ENCODE peak calls at places on chromosomes 2 and 18, in seven cellular contexts. One of them, this sample, is unnamed.

GRCh38 chr2:109384308-109385271 is 229.2 kb downstream of the SEPTIN10 start:
- DNase-seq in hepatocyte: no peak
- DNase-seq in heart right ventricle: peak; percentile 54
- DNase-seq in PC-3: no peak
- DNase-seq in body of pancreas: no peak
- DNase-seq in breast epithelium: peak; percentile 17
- DNase-seq in tibial nerve: no peak
- DNase-seq in this sample: no peak

GRCh38 chr2:43927442-43927841 is 68.3 kb downstream of the LRPPRC start:
- DNase-seq in hepatocyte: no peak
- DNase-seq in heart right ventricle: no peak
- DNase-seq in PC-3: no peak
- DNase-seq in body of pancreas: no peak
- DNase-seq in breast epithelium: no peak
- DNase-seq in tibial nerve: no peak
- DNase-seq in this sample: no peak

GRCh38 chr2:102063360-102063947 is 71.7 kb downstream of the IL1R2 start:
- DNase-seq in hepatocyte: peak; percentile 54
- DNase-seq in heart right ventricle: peak; percentile 69
- DNase-seq in PC-3: no peak
- DNase-seq in body of pancreas: peak; percentile 75
- DNase-seq in breast epithelium: no peak
- DNase-seq in tibial nerve: no peak
- DNase-seq in this sample: no peak

GRCh38 chr2:59985923-59986322 is 567.5 kb downstream of the BCL11A start:
- DNase-seq in hepatocyte: no peak
- DNase-seq in heart right ventricle: no peak
- DNase-seq in PC-3: no peak
- DNase-seq in body of pancreas: no peak
- DNase-seq in breast epithelium: no peak
- DNase-seq in tibial nerve: no peak
- DNase-seq in this sample: no peak

GRCh38 chr2:85840091-85840490 is 48.7 kb downstream of the ST3GAL5 start:
- DNase-seq in hepatocyte: no peak
- DNase-seq in heart right ventricle: no peak
- DNase-seq in PC-3: no peak
- DNase-seq in body of pancreas: no peak
- DNase-seq in breast epithelium: no peak
- DNase-seq in tibial nerve: no peak
- DNase-seq in this sample: peak; percentile 22

GRCh38 chr2:17591846-17592245 is 51.4 kb downstream of the VSNL1 start:
- DNase-seq in hepatocyte: no peak
- DNase-seq in heart right ventricle: no peak
- DNase-seq in PC-3: no peak
- DNase-seq in body of pancreas: no peak
- DNase-seq in breast epithelium: no peak
- DNase-seq in tibial nerve: no peak
- DNase-seq in this sample: no peak

GRCh38 chr2:71224457-71224856 is 2.4 kb downstream of the PAIP2B start:
- DNase-seq in hepatocyte: no peak
- DNase-seq in heart right ventricle: no peak
- DNase-seq in PC-3: no peak
- DNase-seq in body of pancreas: peak; percentile 50
- DNase-seq in breast epithelium: no peak
- DNase-seq in tibial nerve: no peak
- DNase-seq in this sample: no peak

GRCh38 chr2:129050116-129050515 is 731.4 kb upstream of the HS6ST1 start:
- DNase-seq in hepatocyte: no peak
- DNase-seq in heart right ventricle: no peak
- DNase-seq in PC-3: no peak
- DNase-seq in body of pancreas: no peak
- DNase-seq in breast epithelium: no peak
- DNase-seq in tibial nerve: no peak
- DNase-seq in this sample: no peak

GRCh38 chr2:200968162-200968561 is 4.7 kb upstream of the ORC2 start:
- DNase-seq in hepatocyte: no peak
- DNase-seq in heart right ventricle: no peak
- DNase-seq in PC-3: peak; percentile 33
- DNase-seq in body of pancreas: no peak
- DNase-seq in breast epithelium: no peak
- DNase-seq in tibial nerve: no peak
- DNase-seq in this sample: peak; percentile 97

GRCh38 chr18:9101730-9102390 is 639 bp upstream of the NDUFV2 start:
- DNase-seq in hepatocyte: peak; percentile 64
- DNase-seq in heart right ventricle: no peak
- DNase-seq in PC-3: peak; percentile 42
- DNase-seq in body of pancreas: peak; percentile 58
- DNase-seq in breast epithelium: no peak
- DNase-seq in tibial nerve: no peak
- DNase-seq in this sample: peak; percentile 37

GRCh38 chr2:48210189-48210588 is 303.9 kb upstream of the FBXO11 start:
- DNase-seq in hepatocyte: no peak
- DNase-seq in heart right ventricle: no peak
- DNase-seq in PC-3: no peak
- DNase-seq in body of pancreas: no peak
- DNase-seq in breast epithelium: no peak
- DNase-seq in tibial nerve: no peak
- DNase-seq in this sample: no peak

DNA sequence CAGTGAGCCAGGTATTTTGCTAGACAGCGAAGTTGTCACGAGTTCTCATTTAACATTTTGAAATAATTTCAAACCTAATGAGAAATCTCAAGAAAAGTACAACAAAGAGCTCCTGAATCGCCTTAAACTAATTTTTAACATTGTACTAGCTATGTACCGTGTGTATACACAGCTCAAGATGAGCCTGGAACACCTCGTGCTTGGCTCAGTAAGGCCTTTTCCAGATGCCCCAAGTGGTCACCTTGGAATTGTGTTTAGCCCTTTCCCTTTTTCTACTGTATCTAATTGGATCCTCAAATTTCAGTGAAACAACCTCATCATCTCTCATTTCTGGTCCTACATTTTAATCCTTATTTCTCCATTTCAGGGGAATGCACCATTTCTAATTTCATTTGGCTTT is 7.2 kb downstream of the PTPN4 start:
- DNase-seq in hepatocyte: no peak
- DNase-seq in heart right ventricle: no peak
- DNase-seq in PC-3: no peak
- DNase-seq in body of pancreas: no peak
- DNase-seq in breast epithelium: no peak
- DNase-seq in tibial nerve: no peak
- DNase-seq in this sample: no peak
- H3K4me1 ChIP-seq in hepatocyte: peaks cover 3% of the 10 kb centered on the region
- H3K4me1 ChIP-seq in heart right ventricle: peaks cover 57% of the 10 kb centered on the region
- H3K4me1 ChIP-seq in PC-3: peaks cover 33% of the 10 kb centered on the region
- H3K4me1 ChIP-seq in body of pancreas: peaks cover 19% of the 10 kb centered on the region
- H3K4me1 ChIP-seq in breast epithelium: no peaks in the 10 kb centered on the region
- H3K4me1 ChIP-seq in tibial nerve: no peaks in the 10 kb centered on the region
- H3K4me1 ChIP-seq in this sample: peaks cover 2% of the 10 kb centered on the region

GRCh38 chr2:88027709-88028389 is 11.5 kb upstream of the RNU2-63P start:
- DNase-seq in hepatocyte: no peak
- DNase-seq in heart right ventricle: no peak
- DNase-seq in PC-3: no peak
- DNase-seq in body of pancreas: no peak
- DNase-seq in breast epithelium: no peak
- DNase-seq in tibial nerve: no peak
- DNase-seq in this sample: no peak
- H3K27ac ChIP-seq in hepatocyte: no peak overlapping the region
- H3K27ac ChIP-seq in heart right ventricle: no peak overlapping the region
- H3K27ac ChIP-seq in PC-3: no peak overlapping the region
- H3K27ac ChIP-seq in body of pancreas: no peak overlapping the region
- H3K27ac ChIP-seq in breast epithelium: no peak overlapping the region
- H3K27ac ChIP-seq in tibial nerve: no peak overlapping the region
- H3K27ac ChIP-seq in this sample: no peak overlapping the region

GRCh38 chr18:36155960-36156757 is 26.5 kb downstream of the ELP2 start:
- DNase-seq in hepatocyte: no peak
- DNase-seq in heart right ventricle: no peak
- DNase-seq in PC-3: no peak
- DNase-seq in body of pancreas: no peak
- DNase-seq in breast epithelium: no peak
- DNase-seq in tibial nerve: no peak
- DNase-seq in this sample: peak; percentile 84

GRCh38 chr18:36152781-36153180 is 23.1 kb downstream of the ELP2 start:
- DNase-seq in hepatocyte: no peak
- DNase-seq in heart right ventricle: no peak
- DNase-seq in PC-3: no peak
- DNase-seq in body of pancreas: no peak
- DNase-seq in breast epithelium: no peak
- DNase-seq in tibial nerve: no peak
- DNase-seq in this sample: no peak

GRCh38 chr18:36153203-36153602 is 23.5 kb downstream of the ELP2 start:
- DNase-seq in hepatocyte: peak; percentile 50
- DNase-seq in heart right ventricle: no peak
- DNase-seq in PC-3: no peak
- DNase-seq in body of pancreas: peak; percentile 8
- DNase-seq in breast epithelium: no peak
- DNase-seq in tibial nerve: no peak
- DNase-seq in this sample: no peak

GRCh38 chr18:36157441-36157840 is 27.7 kb downstream of the ELP2 start:
- DNase-seq in hepatocyte: no peak
- DNase-seq in heart right ventricle: no peak
- DNase-seq in PC-3: no peak
- DNase-seq in body of pancreas: no peak
- DNase-seq in breast epithelium: no peak
- DNase-seq in tibial nerve: no peak
- DNase-seq in this sample: no peak

DNA sequence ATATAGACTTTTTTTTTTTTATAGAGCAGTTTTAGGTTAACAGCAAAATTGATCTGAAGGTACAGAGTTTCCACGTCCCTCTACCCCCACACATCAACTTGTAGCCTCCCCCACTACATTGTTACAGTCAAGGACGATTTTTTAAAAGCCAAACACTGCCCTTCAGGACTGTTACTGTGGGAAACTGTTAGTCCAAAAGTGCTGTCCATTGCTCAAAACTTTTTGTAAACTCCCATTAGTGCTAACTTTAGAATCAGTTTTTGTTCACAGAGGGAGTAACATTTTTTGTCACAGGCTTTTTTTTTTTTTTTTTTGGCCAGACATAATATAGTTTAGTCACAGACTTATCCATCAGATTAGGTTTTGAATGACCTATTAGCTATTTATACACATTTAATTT is 24.1 kb downstream of the ELP2 start:
- DNase-seq in hepatocyte: no peak
- DNase-seq in heart right ventricle: no peak
- DNase-seq in PC-3: no peak
- DNase-seq in body of pancreas: no peak
- DNase-seq in breast epithelium: no peak
- DNase-seq in tibial nerve: no peak
- DNase-seq in this sample: no peak
- H3K36me3 ChIP-seq in hepatocyte: no peaks in the 10 kb centered on the region
- H3K36me3 ChIP-seq in heart right ventricle: peaks cover 96% of the 10 kb centered on the region
- H3K36me3 ChIP-seq in PC-3: peaks cover 6% of the 10 kb centered on the region
- H3K36me3 ChIP-seq in body of pancreas: no peaks in the 10 kb centered on the region
- H3K36me3 ChIP-seq in breast epithelium: peaks cover 17% of the 10 kb centered on the region
- H3K36me3 ChIP-seq in tibial nerve: peaks cover 1% of the 10 kb centered on the region
- H3K36me3 ChIP-seq in this sample: peaks cover 4% of the 10 kb centered on the region

GRCh38 chr2:44940053-44940494 is 1.4 kb upstream of the SIX3 start:
- DNase-seq in hepatocyte: no peak
- DNase-seq in heart right ventricle: no peak
- DNase-seq in PC-3: no peak
- DNase-seq in body of pancreas: no peak
- DNase-seq in breast epithelium: peak; percentile 14
- DNase-seq in tibial nerve: no peak
- DNase-seq in this sample: no peak

GRCh38 chr2:44942304-44943030 is 965 bp downstream of the SIX3 start:
- DNase-seq in hepatocyte: no peak
- DNase-seq in heart right ventricle: no peak
- DNase-seq in PC-3: no peak
- DNase-seq in body of pancreas: no peak
- DNase-seq in breast epithelium: no peak
- DNase-seq in tibial nerve: no peak
- DNase-seq in this sample: no peak

GRCh38 chr2:44943031-44943692 is 1.7 kb downstream of the SIX3 start:
- DNase-seq in hepatocyte: no peak
- DNase-seq in heart right ventricle: no peak
- DNase-seq in PC-3: no peak
- DNase-seq in body of pancreas: no peak
- DNase-seq in breast epithelium: no peak
- DNase-seq in tibial nerve: no peak
- DNase-seq in this sample: no peak

GRCh38 chr2:44940612-44941464 is 664 bp upstream of the SIX3 start:
- DNase-seq in hepatocyte: no peak
- DNase-seq in heart right ventricle: no peak
- DNase-seq in PC-3: no peak
- DNase-seq in body of pancreas: no peak
- DNase-seq in breast epithelium: no peak
- DNase-seq in tibial nerve: no peak
- DNase-seq in this sample: no peak

GRCh38 chr2:44941551-44942234 is at the start of gene SIX3:
- DNase-seq in hepatocyte: no peak
- DNase-seq in heart right ventricle: no peak
- DNase-seq in PC-3: peak; percentile 74
- DNase-seq in body of pancreas: no peak
- DNase-seq in breast epithelium: no peak
- DNase-seq in tibial nerve: no peak
- DNase-seq in this sample: peak; percentile 18
- H3K4me1 ChIP-seq in hepatocyte: peaks cover 15% of the 10 kb centered on the region
- H3K4me1 ChIP-seq in heart right ventricle: peaks cover 51% of the 10 kb centered on the region
- H3K4me1 ChIP-seq in PC-3: peaks cover 3% of the 10 kb centered on the region
- H3K4me1 ChIP-seq in body of pancreas: peaks cover 49% of the 10 kb centered on the region
- H3K4me1 ChIP-seq in breast epithelium: peaks cover 4% of the 10 kb centered on the region
- H3K4me1 ChIP-seq in tibial nerve: no peaks in the 10 kb centered on the region
- H3K4me1 ChIP-seq in this sample: no peaks in the 10 kb centered on the region

DNA sequence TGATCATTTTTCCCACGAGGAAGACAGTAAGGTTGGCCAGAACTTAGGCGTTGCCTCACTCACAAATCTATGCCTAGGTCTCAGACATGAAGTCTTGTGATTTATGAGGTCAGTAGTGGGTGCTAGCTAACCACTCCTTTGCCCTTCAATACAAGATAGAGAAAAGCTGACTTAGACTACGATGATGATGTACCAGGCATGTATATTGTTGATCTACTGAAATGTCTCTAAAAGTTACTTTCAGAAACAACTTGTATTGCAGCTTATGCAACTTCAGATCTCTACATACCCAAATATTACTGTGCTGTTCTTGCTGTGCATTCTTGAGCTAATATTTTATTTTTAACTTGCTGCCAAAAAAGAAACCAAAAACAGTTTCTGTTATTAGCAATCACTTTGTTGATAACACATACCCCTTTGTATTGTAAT is 30.6 kb downstream of the MAPRE2 start:
- DNase-seq in hepatocyte: no peak
- DNase-seq in heart right ventricle: no peak
- DNase-seq in PC-3: no peak
- DNase-seq in body of pancreas: no peak
- DNase-seq in breast epithelium: no peak
- DNase-seq in tibial nerve: no peak
- DNase-seq in this sample: no peak
- H3K27ac ChIP-seq in hepatocyte: no peak overlapping the region
- H3K27ac ChIP-seq in heart right ventricle: peak overlapping the region; percentile 51
- H3K27ac ChIP-seq in PC-3: no peak overlapping the region
- H3K27ac ChIP-seq in body of pancreas: no peak overlapping the region
- H3K27ac ChIP-seq in breast epithelium: peak overlapping the region; percentile 9
- H3K27ac ChIP-seq in tibial nerve: peak overlapping the region; percentile 60
- H3K27ac ChIP-seq in this sample: no peak overlapping the region

GRCh38 chr2:61257446-61257845 is 95.5 kb downstream of the C2orf74 start:
- DNase-seq in hepatocyte: no peak
- DNase-seq in heart right ventricle: no peak
- DNase-seq in PC-3: no peak
- DNase-seq in body of pancreas: no peak
- DNase-seq in breast epithelium: no peak
- DNase-seq in tibial nerve: no peak
- DNase-seq in this sample: no peak
- H3K36me3 ChIP-seq in hepatocyte: no peaks in the 10 kb centered on the region
- H3K36me3 ChIP-seq in heart right ventricle: peaks cover 89% of the 10 kb centered on the region
- H3K36me3 ChIP-seq in PC-3: peaks cover 17% of the 10 kb centered on the region
- H3K36me3 ChIP-seq in body of pancreas: no peaks in the 10 kb centered on the region
- H3K36me3 ChIP-seq in breast epithelium: no peaks in the 10 kb centered on the region
- H3K36me3 ChIP-seq in tibial nerve: no peaks in the 10 kb centered on the region
- H3K36me3 ChIP-seq in this sample: peaks cover 6% of the 10 kb centered on the region